ENCODE peak calls at places on chromosomes 3 and 15, in seven cellular contexts. R is HT1080; T is Peyer's patch; I is brain microvascular endothelial cell; K is mesothelial cell of epicardium; S is CD8-positive, alpha-beta T cell; E is Right ventricle myocardium superior. Z is an unnamed sample.

GRCh38 chr3:114863848-114864247 is 283.2 kb downstream of the ZBTB20 start:
- DNase-seq in R (no peak), S (no peak), I (no peak), T (no peak), E (no peak), K (no peak), Z (no peak)

GRCh38 chr3:48563382-48563918 is at the start of gene UCN2:
- DNase-seq in E (no peak), K (no peak), R (peak), T (no peak), I (peak), S (no peak), Z (no peak)

GRCh38 chr15:37134699-37135131 is 34.4 kb upstream of the MEIS2 start:
- DNase-seq in E (no peak), T (no peak), I (peak), K (no peak), S (no peak), R (peak), Z (no peak)

GRCh38 chr3:102163818-102164154 is 271.0 kb upstream of the ZPLD1 start:
- DNase-seq in T (no peak), S (no peak), E (no peak), K (no peak), R (no peak), I (no peak), Z (no peak)

GRCh38 chr15:63805993-63806980 is 27.5 kb downstream of the HERC1 start:
- DNase-seq in E (no peak), T (no peak), I (peak), S (no peak), R (no peak), K (no peak), Z (peak)

GRCh38 chr3:56800373-56801150 is 1.2 kb downstream of the ARHGEF3 start:
- DNase-seq in K (no peak), R (peak), I (no peak), S (peak), T (no peak), E (no peak), Z (peak)

GRCh38 chr3:194283218-194284006 is 67.7 kb downstream of the CPN2 start:
- DNase-seq in R (no peak), K (no peak), T (no peak), I (no peak), E (no peak), S (no peak), Z (no peak)

GRCh38 chr3:188712257-188712924 is 459.4 kb upstream of the TPRG1 start:
- DNase-seq in K (no peak), T (no peak), I (peak), E (no peak), S (no peak), R (peak), Z (no peak)

GRCh38 chr3:182259579-182259978 is 533.7 kb upstream of the ATP11B start:
- DNase-seq in T (no peak), R (no peak), S (no peak), K (no peak), E (no peak), I (no peak), Z (no peak)

GRCh38 chr15:27250223-27250622 is 279.2 kb downstream of the GABRG3 start:
- DNase-seq in I (no peak), K (no peak), E (no peak), T (no peak), R (no peak), S (no peak), Z (no peak)

GRCh38 chr15:75696303-75696657 is 16.4 kb downstream of the CSPG4 start:
- DNase-seq in R (no peak), I (no peak), E (no peak), K (no peak), S (no peak), T (no peak), Z (no peak)

Z was measured in putamen.